ENCODE peak calls at places on chromosome 10, in five cellular contexts. S is fibroblast of pulmonary artery, Q is K562, C is fibroblast of lung, N is nephron progenitor cell. J is an unnamed sample.

GRCh38 chr10:120651000-120651399 is 194.0 kb downstream of the PLPP4 start:
- DNase-seq in S (no peak), Q (no peak), C (no peak), N (no peak), J (no peak)

GRCh38 chr10:76119515-76119914 is 688.1 kb downstream of the LRMDA start:
- DNase-seq in S (peak), Q (no peak), C (peak), N (no peak), J (no peak)

GRCh38 chr10:121078672-121079102 is 227.5 kb downstream of the WDR11 start:
- DNase-seq in S (no peak), Q (no peak), C (peak), N (no peak), J (no peak)

GRCh38 chr10:84537447-84537931 is 209.1 kb downstream of the CCSER2 start:
- DNase-seq in S (peak), Q (peak), C (peak), N (peak), J (peak)

GRCh38 chr10:51838506-51838905 is 139.1 kb upstream of the CSTF2T start:
- DNase-seq in S (no peak), Q (no peak), C (no peak), N (no peak), J (no peak)

GRCh38 chr10:35214607-35215020 is 88.0 kb downstream of the CREM start:
- DNase-seq in S (no peak), Q (no peak), C (no peak), N (no peak), J (no peak)

GRCh38 chr10:12980080-12980656 is 21.3 kb downstream of the CCDC3 start:
- DNase-seq in S (no peak), Q (no peak), C (no peak), N (peak), J (no peak)

GRCh38 chr10:132574783-132575319 is 37.3 kb downstream of the INPP5A start:
- DNase-seq in S (peak), Q (no peak), C (peak), N (no peak), J (no peak)

GRCh38 chr10:93751832-93752231 is 5.9 kb upstream of the LGI1 start:
- DNase-seq in S (peak), Q (peak), C (peak), N (peak), J (no peak)

GRCh38 chr10:77162697-77163096 is 474.9 kb downstream of the KCNMA1 start:
- DNase-seq in S (peak), Q (no peak), C (peak), N (no peak), J (no peak)

GRCh38 chr10:3010819-3011422 is 56.4 kb upstream of the PFKP start:
- DNase-seq in S (peak), Q (no peak), C (peak), N (no peak), J (no peak)

GRCh38 chr10:88110355-88110754 is 246.9 kb downstream of the PTEN start:
- DNase-seq in S (peak), Q (no peak), C (peak), N (no peak), J (no peak)

GRCh38 chr10:120735315-120735714 is 115.8 kb upstream of the WDR11 start:
- DNase-seq in S (no peak), Q (no peak), C (no peak), N (no peak), J (no peak)

GRCh38 chr10:128557149-128557548 is 430.9 kb upstream of the MKI67 start:
- DNase-seq in S (no peak), Q (no peak), C (no peak), N (no peak), J (no peak)

GRCh38 chr10:79028056-79028430 is 40.7 kb upstream of the ZMIZ1 start:
- DNase-seq in S (no peak), Q (no peak), C (no peak), N (no peak), J (no peak)

GRCh38 chr10:48681749-48682148 is 2.9 kb upstream of the WDFY4 start:
- DNase-seq in S (no peak), Q (no peak), C (no peak), N (no peak), J (no peak)

GRCh38 chr10:100876575-100877158 is 36.1 kb upstream of the SLF2 start:
- DNase-seq in S (no peak), Q (no peak), C (no peak), N (no peak), J (no peak)

GRCh38 chr10:52729259-52730104 is 43.1 kb downstream of the MBL2 start:
- DNase-seq in S (peak), Q (no peak), C (peak), N (no peak), J (peak)

GRCh38 chr10:102796407-102797176 is 40.6 kb downstream of the CYP17A1 start:
- DNase-seq in S (peak), Q (peak), C (peak), N (no peak), J (peak)

GRCh38 chr10:24952701-24953349 is 419 bp upstream of the PRTFDC1 start:
- DNase-seq in S (peak), Q (peak), C (peak), N (peak), J (peak)

GRCh38 chr10:108913300-108913699 is 1010.0 kb downstream of the XPNPEP1 start:
- DNase-seq in S (no peak), Q (no peak), C (no peak), N (no peak), J (no peak)

GRCh38 chr10:103578782-103579382 is 85.4 kb downstream of the NEURL1 start:
- DNase-seq in S (no peak), Q (peak), C (no peak), N (no peak), J (peak)

GRCh38 chr10:133452453-133452852 is 1.3 kb upstream of the SCART1 start:
- DNase-seq in S (no peak), Q (no peak), C (no peak), N (no peak), J (no peak)

GRCh38 chr10:102644646-102645387 is 538 bp downstream of the TRIM8 start:
- DNase-seq in S (peak), Q (peak), C (peak), N (peak), J (peak)

GRCh38 chr10:51867956-51868355 is 168.6 kb upstream of the CSTF2T start:
- DNase-seq in S (peak), Q (no peak), C (peak), N (no peak), J (no peak)

GRCh38 chr10:101330236-101331225 is 23.4 kb upstream of the BTRC start:
- DNase-seq in S (peak), Q (no peak), C (peak), N (no peak), J (no peak)

GRCh38 chr10:14573666-14574261 is 200.9 kb downstream of the FAM107B start:
- DNase-seq in S (peak), Q (no peak), C (peak), N (no peak), J (no peak)

DNA sequence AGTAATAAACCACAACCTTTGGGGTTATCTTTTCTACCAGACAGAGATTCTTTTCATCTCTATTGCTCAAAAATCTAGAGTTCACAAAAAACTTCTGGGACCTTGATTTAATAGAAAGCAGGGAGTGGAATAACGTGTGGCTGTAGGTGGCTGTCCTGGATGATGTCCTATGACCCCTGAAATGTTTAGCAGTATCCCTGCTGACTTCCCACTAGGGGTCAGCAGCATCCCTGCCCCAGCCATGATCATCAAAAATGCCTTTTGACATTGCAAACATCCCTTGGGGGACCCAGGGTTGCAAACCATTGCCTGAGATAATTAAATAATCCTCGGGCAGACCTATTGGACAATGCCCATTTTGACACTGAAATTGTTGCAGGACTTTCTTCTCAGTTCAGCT is 177.1 kb downstream of the USP6NL start:
- DNase-seq in S (peak), Q (peak), C (no peak), N (no peak), J (peak)
- TF ChIP-seq CTCF in S (peak), Q (peak), C (peak), N (peak), J (peak)

DNA sequence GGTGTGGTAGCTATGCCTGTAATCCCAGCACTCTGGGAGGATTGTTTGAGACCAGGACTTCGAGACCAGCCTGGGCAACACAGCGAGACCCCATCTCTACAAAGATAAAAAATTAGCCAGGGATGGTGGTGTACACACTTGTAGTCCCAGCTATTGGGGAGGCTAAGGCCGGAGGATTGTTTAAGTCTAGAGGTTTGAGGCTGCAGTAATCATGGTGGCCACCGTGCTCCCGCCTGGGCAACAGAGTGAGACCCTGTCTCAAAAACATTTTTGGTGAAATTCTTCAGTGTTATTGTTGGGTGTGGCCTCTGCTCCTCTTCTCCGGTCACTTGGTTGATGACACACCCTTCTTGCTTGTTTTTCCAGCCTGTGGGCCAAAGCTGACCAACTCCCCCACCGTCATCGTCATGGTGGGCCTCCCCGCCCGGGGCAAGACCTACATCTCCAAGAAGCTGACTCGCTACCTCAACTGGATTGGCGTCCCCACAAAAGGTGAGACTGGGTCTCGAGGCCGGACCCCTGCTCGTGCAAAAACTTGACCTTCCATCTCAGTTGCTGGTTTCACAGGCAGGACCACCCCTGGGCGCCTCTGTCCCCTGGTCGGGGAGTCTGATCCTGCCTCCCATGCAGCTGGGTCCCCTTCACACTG is 10.6 kb downstream of the PFKFB3 start:
- DNase-seq in S (no peak), Q (no peak), C (peak), N (no peak), J (no peak)
- TF ChIP-seq CTCF in S (no peak), Q (no peak), C (no peak), N (no peak), J (no peak)

DNA sequence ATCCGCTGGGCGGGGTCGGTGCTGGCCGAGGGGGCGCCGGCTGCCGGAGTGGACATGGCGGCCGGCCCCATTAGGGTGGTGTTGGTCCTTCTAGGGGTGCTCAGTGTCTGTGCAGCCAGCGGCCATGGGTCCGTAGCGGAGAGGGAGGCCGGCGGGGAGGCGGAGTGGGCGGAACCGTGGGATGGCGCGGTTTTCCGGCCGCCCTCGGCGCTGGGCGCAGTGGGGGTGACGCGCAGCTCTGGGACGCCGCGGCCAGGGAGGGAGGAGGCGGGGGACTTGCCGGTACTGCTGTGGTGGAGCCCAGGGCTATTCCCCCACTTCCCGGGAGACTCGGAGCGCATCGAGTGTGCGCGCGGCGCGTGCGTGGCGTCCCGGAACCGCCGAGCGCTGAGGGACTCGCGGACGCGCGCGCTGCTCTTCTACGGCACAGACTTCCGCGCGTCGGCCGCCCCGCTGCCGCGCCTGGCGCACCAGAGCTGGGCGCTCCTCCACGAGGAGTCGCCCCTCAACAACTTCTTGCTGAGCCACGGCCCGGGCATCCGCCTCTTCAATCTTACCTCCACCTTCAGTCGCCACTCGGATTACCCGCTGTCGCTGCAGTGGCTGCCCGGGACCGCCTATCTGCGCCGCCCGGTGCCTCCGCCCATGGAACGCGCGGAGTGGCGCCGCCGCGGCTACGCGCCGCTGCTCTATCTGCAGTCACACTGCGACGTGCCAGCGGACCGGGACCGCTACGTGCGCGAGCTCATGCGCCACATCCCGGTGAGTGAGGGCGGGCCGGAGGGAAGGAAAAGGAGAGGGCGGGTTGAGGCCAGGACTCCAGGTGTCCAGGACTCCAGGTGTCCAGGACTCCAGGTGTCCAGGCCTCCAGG is 9.3 kb upstream of the CHCHD1 start:
- DNase-seq in S (peak), Q (peak), C (peak), N (peak), J (peak)
- TF ChIP-seq CTCF in S (no peak), Q (no peak), C (no peak), N (no peak), J (no peak)

DNA sequence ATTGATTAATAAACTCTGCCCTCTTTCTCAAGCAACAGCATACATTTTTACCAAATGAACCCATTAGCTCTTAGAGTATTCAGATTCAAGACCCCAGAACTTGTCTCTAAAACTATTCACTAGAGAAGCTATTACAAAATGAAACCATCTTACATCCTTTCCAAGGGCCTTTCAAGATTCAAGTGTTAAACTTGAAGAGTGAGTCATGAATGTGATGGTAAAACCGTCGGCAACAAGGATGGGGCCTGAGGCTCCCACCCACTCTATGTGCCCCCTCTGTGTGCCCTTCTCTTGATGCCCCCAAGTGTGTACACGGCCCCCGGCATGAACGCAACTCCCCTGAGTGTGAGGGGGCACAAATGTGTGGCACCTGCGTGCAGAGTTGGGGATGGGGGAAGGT is 46.4 kb downstream of the SFMBT2 start:
- DNase-seq in S (no peak), Q (no peak), C (peak), N (no peak), J (no peak)
- TF ChIP-seq CTCF in S (no peak), Q (no peak), C (no peak), N (no peak), J (no peak)

DNA sequence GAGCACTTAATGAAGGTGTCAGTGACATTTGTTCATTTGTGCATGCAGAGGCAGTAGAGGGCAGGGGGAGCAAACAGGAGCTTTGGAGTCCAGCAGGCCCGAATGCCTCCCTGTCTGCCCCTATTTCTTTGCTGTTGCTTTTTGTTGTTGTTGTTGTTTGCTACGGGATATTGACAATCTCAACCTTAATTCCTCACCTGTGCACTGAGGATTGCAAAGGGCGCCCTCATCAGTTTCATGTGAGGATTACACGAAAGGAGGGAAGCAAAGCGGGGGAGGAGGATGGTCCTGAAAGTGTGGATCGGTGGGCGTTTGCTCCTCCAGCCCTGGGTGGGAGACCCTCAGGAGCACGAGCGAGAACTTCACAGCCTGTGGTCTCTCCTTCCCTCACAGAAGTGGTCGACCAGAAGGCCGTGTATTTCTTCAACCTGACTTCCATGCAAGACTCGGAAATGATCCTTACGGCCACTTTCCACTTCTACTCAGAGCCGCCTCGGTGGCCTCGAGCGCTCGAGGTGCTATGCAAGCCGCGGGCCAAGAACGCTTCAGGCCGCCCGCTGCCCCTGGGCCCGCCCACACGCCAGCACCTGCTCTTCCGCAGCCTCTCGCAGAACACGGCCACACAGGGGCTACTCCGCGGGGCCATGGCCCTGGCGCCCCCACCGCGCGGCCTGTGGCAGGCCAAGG is 9.5 kb downstream of the GDF10 start:
- DNase-seq in S (no peak), Q (no peak), C (no peak), N (no peak), J (no peak)
- TF ChIP-seq CTCF in S (peak), Q (peak), C (peak), N (peak), J (no peak)

DNA sequence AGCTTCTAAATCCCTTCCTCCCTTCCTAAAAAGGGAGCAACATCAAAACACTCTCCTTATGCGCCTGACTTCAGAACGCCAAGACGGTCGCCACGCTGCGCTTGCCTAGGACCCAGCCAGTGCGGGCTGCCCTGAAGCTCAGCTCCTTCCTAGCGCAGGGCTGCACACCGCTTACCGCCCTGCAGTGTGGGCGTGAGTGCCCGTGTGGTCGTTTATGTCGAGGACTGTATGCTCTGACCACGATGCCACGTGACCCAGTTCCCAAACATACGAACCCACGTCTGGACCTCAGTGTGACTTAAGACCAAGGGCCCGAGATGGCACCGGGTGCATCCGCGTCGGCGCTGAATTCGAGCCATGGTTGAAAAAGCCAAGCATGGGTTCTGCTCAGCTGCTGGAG is 184.9 kb downstream of the EBF3 start:
- DNase-seq in S (no peak), Q (no peak), C (no peak), N (no peak), J (no peak)
- TF ChIP-seq CTCF in S (no peak), Q (no peak), C (no peak), N (no peak), J (no peak)

DNA sequence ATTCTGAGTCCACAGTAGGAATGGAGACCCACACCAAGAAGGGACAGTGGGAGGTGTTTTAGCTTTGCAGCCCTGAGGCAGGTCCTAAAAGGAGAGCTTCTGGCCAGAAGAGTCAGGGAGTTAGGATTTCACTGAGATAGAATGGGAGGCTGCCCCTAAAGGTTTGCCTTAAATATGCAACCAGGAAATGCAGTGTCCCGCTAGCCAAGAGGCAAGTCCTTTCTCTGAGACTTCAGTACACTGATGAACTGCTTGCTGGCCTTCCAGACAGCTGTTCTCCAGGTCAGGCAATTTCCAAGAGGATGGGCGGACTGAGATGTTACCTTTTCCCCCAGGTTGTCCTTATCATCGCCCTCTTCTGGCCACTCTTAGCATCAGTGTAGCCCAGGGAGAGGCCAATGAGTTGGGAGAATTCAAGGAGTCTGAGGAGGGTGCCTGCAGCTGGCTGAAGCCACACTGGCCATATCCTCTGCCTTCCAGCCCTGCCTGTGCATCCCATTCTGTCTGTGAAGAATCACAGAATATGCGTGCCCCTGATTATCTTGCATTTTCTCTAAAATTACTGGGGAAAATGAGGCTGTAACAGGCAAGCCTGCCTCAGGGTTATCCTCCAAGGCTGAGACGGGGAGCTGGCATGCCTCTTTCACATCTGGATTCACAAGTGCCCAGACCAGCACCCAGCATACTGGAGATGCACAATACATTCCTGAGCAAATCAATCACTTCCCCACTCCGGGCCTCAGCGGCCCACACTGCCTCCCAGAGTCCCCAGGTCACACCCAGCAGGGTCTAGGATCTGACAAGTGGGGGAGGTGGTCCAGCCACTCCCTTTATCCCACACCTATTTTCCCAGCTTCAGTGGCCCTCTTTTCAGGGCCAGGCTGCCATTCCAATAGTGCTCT is 2.4 kb downstream of the TLL2 start:
- DNase-seq in S (peak), Q (peak), C (no peak), N (peak), J (peak)
- TF ChIP-seq CTCF in S (peak), Q (peak), C (peak), N (peak), J (peak)